ENCODE peak calls at places on chromosome 20, in eight cellular contexts. X, T, W, Z, D, C, S and L are unnamed samples.

GRCh38 chr20:23448167-23448566 is 4.5 kb downstream of the CST11 start:
- DNase-seq in X (no peak), Z (no peak), D (no peak), C (no peak), S (no peak), T (no peak), W (no peak), L (no peak)

GRCh38 chr20:24607402-24607801 is 138.0 kb downstream of the SYNDIG1 start:
- DNase-seq in T (no peak), X (no peak), Z (no peak), C (no peak), W (peak; percentile 33), D (no peak), S (no peak), L (no peak)

GRCh38 chr20:4508773-4509172 is 212.9 kb upstream of the PRND start:
- DNase-seq in T (peak; percentile 76), W (no peak), Z (peak; percentile 48), X (no peak), C (no peak), S (no peak), D (peak; percentile 35), L (no peak)

GRCh38 chr20:32437391-32438074 is 79.4 kb downstream of the ASXL1 start:
- DNase-seq in S (no peak), T (no peak), X (peak; percentile 38), C (no peak), W (peak; percentile 72), Z (no peak), D (no peak), L (no peak)

GRCh38 chr20:58349586-58349985 is 39.4 kb upstream of the VAPB start:
- DNase-seq in D (no peak), Z (peak; percentile 74), T (no peak), S (no peak), C (no peak), X (peak; percentile 41), W (no peak), L (no peak)

GRCh38 chr20:58130574-58130973 is 97.9 kb downstream of the ANKRD60 start:
- DNase-seq in C (no peak), Z (no peak), T (no peak), W (no peak), X (no peak), S (no peak), D (no peak), L (no peak)

GRCh38 chr20:6040540-6040939 is 13.3 kb downstream of the LRRN4 start:
- DNase-seq in S (no peak), X (no peak), T (no peak), D (no peak), W (no peak), Z (no peak), C (no peak), L (no peak)

GRCh38 chr20:57505991-57506390 is 18.9 kb downstream of the CTCFL start:
- DNase-seq in S (no peak), X (no peak), D (no peak), T (no peak), Z (no peak), C (no peak), W (no peak), L (peak; percentile 51)

GRCh38 chr20:9686455-9686854 is 152.4 kb downstream of the PAK5 start:
- DNase-seq in C (no peak), Z (no peak), T (no peak), X (no peak), W (peak; percentile 54), D (no peak), S (no peak), L (no peak)

GRCh38 chr20:4542270-4542669 is 179.4 kb upstream of the PRND start:
- DNase-seq in X (no peak), W (no peak), T (no peak), D (no peak), Z (no peak), C (no peak), S (no peak), L (no peak)

GRCh38 chr20:59042151-59042795 is at the start of gene PRELID3B:
- DNase-seq in T (no peak), D (no peak), W (no peak), Z (no peak), X (peak; percentile 30), S (no peak), C (peak; percentile 68), L (peak; percentile 22)

GRCh38 chr20:40442181-40442963 is 246.7 kb downstream of the MAFB start:
- DNase-seq in X (peak; percentile 5), S (no peak), W (peak; percentile 77), D (no peak), Z (no peak), T (no peak), C (no peak), L (peak; percentile 25)

GRCh38 chr20:58192567-58192966 is 35.9 kb downstream of the ANKRD60 start:
- DNase-seq in C (no peak), Z (no peak), W (peak; percentile 83), D (peak; percentile 9), S (no peak), T (no peak), X (no peak), L (no peak)

GRCh38 chr20:13552061-13552460 is 86.7 kb downstream of the TASP1 start:
- DNase-seq in T (no peak), Z (peak; percentile 10), W (no peak), D (no peak), S (no peak), X (peak; percentile 9), C (no peak), L (no peak)

GRCh38 chr20:3731944-3732326 is 550 bp upstream of the HSPA12B start:
- DNase-seq in S (no peak), Z (no peak), X (no peak), D (no peak), C (no peak), W (no peak), T (no peak), L (no peak)

GRCh38 chr20:62776692-62777527 is 19.4 kb upstream of the MRGBP start:
- DNase-seq in W (peak; percentile 90), D (no peak), Z (no peak), C (peak; percentile 87), X (no peak), S (no peak), T (no peak), L (no peak)

GRCh38 chr20:50385733-50386640 is 124.2 kb upstream of the PTPN1 start:
- DNase-seq in C (peak; percentile 79), T (no peak), S (no peak), X (no peak), Z (no peak), W (no peak), D (no peak), L (no peak)
- H3K4me1 ChIP-seq in C (peaks cover 58% of the 10 kb centered on the region), T (peaks cover 10% of the 10 kb centered on the region), S (peaks cover 63% of the 10 kb centered on the region), X (peaks cover 55% of the 10 kb centered on the region), Z (peaks cover 9% of the 10 kb centered on the region), W (no peaks in the 10 kb centered on the region), D (peaks cover 19% of the 10 kb centered on the region), L (peaks cover 12% of the 10 kb centered on the region)

GRCh38 chr20:21104921-21105320 is 1.2 kb downstream of the LINC00237 start:
- DNase-seq in C (no peak), X (no peak), D (no peak), Z (no peak), W (peak; percentile 59), T (no peak), S (no peak), L (no peak)
- H3K4me3 ChIP-seq in C (no peak overlapping the region), X (no peak overlapping the region), D (no peak overlapping the region), Z (no peak overlapping the region), W (no peak overlapping the region), T (no peak overlapping the region), S (no peak overlapping the region), L (no peak overlapping the region)

DNA sequence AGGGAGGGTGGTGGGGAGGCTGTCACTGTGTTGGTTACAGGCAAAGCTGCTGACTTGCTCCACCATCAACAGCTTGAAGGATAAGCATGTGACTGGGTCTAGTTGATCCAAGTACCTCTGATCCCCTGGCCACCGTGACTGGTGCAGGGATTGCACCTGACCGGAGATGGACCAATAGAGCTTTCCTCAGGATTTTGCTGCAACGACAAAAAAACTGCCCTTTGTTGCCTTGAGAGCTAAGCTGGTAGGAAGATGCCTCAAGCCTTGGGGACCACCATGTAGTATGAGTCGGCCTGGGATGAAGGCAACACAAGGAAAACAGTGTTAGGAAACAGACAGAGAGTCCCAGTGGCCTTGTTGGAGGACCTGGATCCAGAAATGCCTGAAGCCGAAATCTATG is 1.8 kb downstream of the OCSTAMP start:
- DNase-seq in D (no peak), X (no peak), W (no peak), S (no peak), T (no peak), C (no peak), Z (no peak), L (no peak)
- H3K4me1 ChIP-seq in D (no peaks in the 10 kb centered on the region), X (no peaks in the 10 kb centered on the region), W (no peaks in the 10 kb centered on the region), S (no peaks in the 10 kb centered on the region), T (peaks cover 17% of the 10 kb centered on the region), C (no peaks in the 10 kb centered on the region), Z (no peaks in the 10 kb centered on the region), L (no peaks in the 10 kb centered on the region)

DNA sequence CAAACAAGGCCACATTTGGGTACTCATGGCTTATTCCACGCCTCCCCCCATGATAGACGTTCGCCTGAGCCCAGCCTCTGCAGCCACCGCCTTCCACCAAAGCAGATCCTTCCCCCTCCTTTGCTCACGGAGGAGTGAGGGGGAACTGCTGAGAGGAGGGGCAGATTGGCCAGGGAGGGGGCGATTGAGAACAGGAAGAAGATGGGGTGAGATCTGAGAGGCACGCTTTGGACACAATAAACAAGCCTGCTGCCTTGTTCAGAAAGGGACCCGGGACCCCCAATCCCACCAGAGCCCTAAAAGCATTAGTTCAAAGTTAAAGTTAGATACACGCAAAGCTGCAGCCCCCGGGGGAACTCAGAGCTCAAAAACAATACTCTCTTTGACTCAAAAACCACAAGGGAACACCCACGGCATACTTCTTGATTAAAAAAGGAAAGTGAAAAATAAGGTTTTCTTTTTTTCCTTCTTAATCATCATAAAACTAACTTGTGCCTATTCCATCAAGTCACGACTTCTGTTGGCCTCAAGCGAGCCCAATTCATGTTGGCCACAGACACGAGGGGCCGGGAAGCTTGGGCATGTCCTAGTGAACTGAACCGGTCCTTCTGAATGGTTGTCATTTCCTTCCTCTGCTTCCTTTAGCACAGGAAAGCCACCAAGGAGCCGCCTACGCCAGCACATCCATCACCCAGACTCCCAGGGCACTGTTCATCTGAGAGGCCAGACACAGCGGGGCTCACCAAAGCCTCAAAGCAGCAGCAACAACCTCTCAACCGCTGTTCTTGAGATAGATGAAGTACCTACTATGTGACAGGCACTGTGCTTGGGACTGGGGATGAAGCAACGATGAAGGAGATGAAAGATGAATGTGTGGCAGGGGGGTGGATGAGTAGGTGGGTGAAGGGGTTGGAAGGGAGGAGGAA is 44.7 kb downstream of the NFATC2 start:
- DNase-seq in S (peak; percentile 55), W (peak; percentile 35), D (peak; percentile 26), X (no peak), Z (peak; percentile 49), C (peak; percentile 62), T (no peak), L (no peak)
- H3K4me3 ChIP-seq in S (no peak overlapping the region), W (no peak overlapping the region), D (no peak overlapping the region), X (no peak overlapping the region), Z (no peak overlapping the region), C (no peak overlapping the region), T (no peak overlapping the region), L (no peak overlapping the region)

GRCh38 chr20:35981969-35982368 is 13.6 kb downstream of the CNBD2 start:
- DNase-seq in T (no peak), C (no peak), W (peak; percentile 41), Z (no peak), D (no peak), S (no peak), X (no peak), L (no peak)
- H3K4me1 ChIP-seq in T (peaks cover 3% of the 10 kb centered on the region), C (no peaks in the 10 kb centered on the region), W (no peaks in the 10 kb centered on the region), Z (no peaks in the 10 kb centered on the region), D (no peaks in the 10 kb centered on the region), S (no peaks in the 10 kb centered on the region), X (peaks cover 13% of the 10 kb centered on the region), L (no peaks in the 10 kb centered on the region)

GRCh38 chr20:45341939-45342862 is 6.0 kb downstream of the SDC4 start:
- DNase-seq in C (peak; percentile 60), T (peak; percentile 84), Z (peak; percentile 71), W (peak; percentile 89), X (no peak), D (peak; percentile 50), S (peak; percentile 74), L (peak; percentile 95)
- H3K4me3 ChIP-seq in C (peak overlapping the region; percentile 90), T (peak overlapping the region; percentile 42), Z (peak overlapping the region; percentile 21), W (peak overlapping the region; percentile 95), X (peak overlapping the region; percentile 8), D (no peak overlapping the region), S (peak overlapping the region; percentile 82), L (no peak overlapping the region)